ENCODE peak calls at places on chromosomes 3 and 15, in seven cellular contexts. A, M, J, W, S, H and X are unnamed samples.

GRCh38 chr15:33209575-33210519 is 15.3 kb upstream of the FMN1 start:
- DNase-seq in A (no peak), M (no peak), J (no peak), W (no peak), S (no peak), H (no peak), X (no peak)

GRCh38 chr15:75693501-75694240 is 19.0 kb downstream of the CSPG4 start:
- DNase-seq in A (peak; percentile 56), M (peak; percentile 37), J (no peak), W (no peak), S (no peak), H (no peak), X (no peak)

GRCh38 chr15:66766282-66767228 is 64.5 kb downstream of the SMAD6 start:
- DNase-seq in A (peak; percentile 56), M (no peak), J (no peak), W (no peak), S (no peak), H (peak; percentile 73), X (no peak)

GRCh38 chr15:66789029-66790025 is 87.3 kb downstream of the SMAD6 start:
- DNase-seq in A (no peak), M (peak; percentile 66), J (no peak), W (peak; percentile 80), S (no peak), H (peak; percentile 77), X (peak; percentile 49)

GRCh38 chr15:53453253-53454105 is 306.0 kb downstream of the WDR72 start:
- DNase-seq in A (no peak), M (no peak), J (no peak), W (no peak), S (no peak), H (peak; percentile 29), X (no peak)

GRCh38 chr15:45448516-45448915 is 70.2 kb upstream of the GATM start:
- DNase-seq in A (no peak), M (no peak), J (no peak), W (no peak), S (no peak), H (no peak), X (peak; percentile 17)

GRCh38 chr3:111534701-111535100 is 7.3 kb upstream of the CD96 start:
- DNase-seq in A (peak; percentile 26), M (no peak), J (no peak), W (no peak), S (no peak), H (no peak), X (peak; percentile 6)

GRCh38 chr15:60585743-60586708 is 107.1 kb upstream of the ICE2 start:
- DNase-seq in A (peak; percentile 49), M (peak; percentile 33), J (peak; percentile 83), W (no peak), S (peak; percentile 63), H (peak; percentile 75), X (peak; percentile 35)

GRCh38 chr3:193165431-193166120 is 75.4 kb upstream of the PLAAT1 start:
- DNase-seq in A (no peak), M (no peak), J (no peak), W (no peak), S (no peak), H (no peak), X (no peak)

GRCh38 chr3:57152761-57153160 is 12.4 kb downstream of the IL17RD start:
- DNase-seq in A (no peak), M (no peak), J (no peak), W (no peak), S (no peak), H (no peak), X (no peak)

GRCh38 chr15:23866832-23867231 is 179.7 kb upstream of the NDN start:
- DNase-seq in A (no peak), M (no peak), J (no peak), W (no peak), S (no peak), H (peak; percentile 31), X (no peak)

GRCh38 chr3:67863869-67864268 is 209.5 kb upstream of the SUCLG2 start:
- DNase-seq in A (no peak), M (no peak), J (no peak), W (no peak), S (no peak), H (peak; percentile 36), X (peak; percentile 43)

GRCh38 chr3:111269782-111270181 is 198.2 kb downstream of the NECTIN3 start:
- DNase-seq in A (no peak), M (no peak), J (no peak), W (no peak), S (no peak), H (no peak), X (no peak)

GRCh38 chr3:8742921-8743605 is 9.5 kb downstream of the CAV3 start:
- DNase-seq in A (peak; percentile 41), M (no peak), J (no peak), W (peak; percentile 13), S (no peak), H (peak; percentile 19), X (no peak)

GRCh38 chr3:65732060-65732933 is 306.4 kb downstream of the MAGI1 start:
- DNase-seq in A (peak; percentile 52), M (no peak), J (peak; percentile 23), W (no peak), S (no peak), H (peak; percentile 43), X (no peak)

GRCh38 chr3:154745925-154746324 is 315.9 kb upstream of the GPR149 start:
- DNase-seq in A (no peak), M (no peak), J (no peak), W (no peak), S (no peak), H (no peak), X (peak; percentile 21)

GRCh38 chr15:73295630-73296286 is 73.0 kb downstream of the HCN4 start:
- DNase-seq in A (peak; percentile 28), M (no peak), J (no peak), W (no peak), S (no peak), H (no peak), X (no peak)

GRCh38 chr3:62238431-62238830 is 134.9 kb downstream of the FEZF2 start:
- DNase-seq in A (no peak), M (no peak), J (no peak), W (no peak), S (no peak), H (no peak), X (no peak)

GRCh38 chr3:99954914-99955644 is 137.4 kb downstream of the CMSS1 start:
- DNase-seq in A (no peak), M (no peak), J (no peak), W (no peak), S (no peak), H (no peak), X (no peak)

GRCh38 chr15:78033864-78034263 is 43.6 kb downstream of the TBC1D2B start:
- DNase-seq in A (no peak), M (no peak), J (peak; percentile 76), W (no peak), S (peak; percentile 37), H (no peak), X (no peak)
- H3K27ac ChIP-seq in A (no peak overlapping the region), M (no peak overlapping the region), J (peak overlapping the region; percentile 69), W (no peak overlapping the region), S (no peak overlapping the region), H (no peak overlapping the region), X (no peak overlapping the region)

GRCh38 chr3:194224536-194224935 is 88.6 kb downstream of the HES1 start:
- DNase-seq in A (no peak), M (no peak), J (no peak), W (no peak), S (no peak), H (no peak), X (no peak)
- H3K4me3 ChIP-seq in A (no peak overlapping the region), M (no peak overlapping the region), J (no peak overlapping the region), W (no peak overlapping the region), S (no peak overlapping the region), H (no peak overlapping the region), X (no peak overlapping the region)

GRCh38 chr3:71150293-71150954 is 433.1 kb downstream of the FOXP1 start:
- DNase-seq in A (no peak), M (no peak), J (no peak), W (no peak), S (no peak), H (no peak), X (no peak)

GRCh38 chr3:71152039-71152891 is 431.3 kb downstream of the FOXP1 start:
- DNase-seq in A (no peak), M (no peak), J (no peak), W (no peak), S (no peak), H (no peak), X (no peak)

GRCh38 chr3:71154846-71155245 is 428.7 kb downstream of the FOXP1 start:
- DNase-seq in A (no peak), M (no peak), J (no peak), W (no peak), S (no peak), H (no peak), X (no peak)

GRCh38 chr3:71153753-71154152 is 429.8 kb downstream of the FOXP1 start:
- DNase-seq in A (no peak), M (no peak), J (no peak), W (no peak), S (no peak), H (no peak), X (no peak)

GRCh38 chr3:71152892-71153265 is 430.6 kb downstream of the FOXP1 start:
- DNase-seq in A (no peak), M (no peak), J (no peak), W (no peak), S (no peak), H (no peak), X (no peak)
- H3K27ac ChIP-seq in A (no peak overlapping the region), M (no peak overlapping the region), J (no peak overlapping the region), W (no peak overlapping the region), S (no peak overlapping the region), H (no peak overlapping the region), X (no peak overlapping the region)

DNA sequence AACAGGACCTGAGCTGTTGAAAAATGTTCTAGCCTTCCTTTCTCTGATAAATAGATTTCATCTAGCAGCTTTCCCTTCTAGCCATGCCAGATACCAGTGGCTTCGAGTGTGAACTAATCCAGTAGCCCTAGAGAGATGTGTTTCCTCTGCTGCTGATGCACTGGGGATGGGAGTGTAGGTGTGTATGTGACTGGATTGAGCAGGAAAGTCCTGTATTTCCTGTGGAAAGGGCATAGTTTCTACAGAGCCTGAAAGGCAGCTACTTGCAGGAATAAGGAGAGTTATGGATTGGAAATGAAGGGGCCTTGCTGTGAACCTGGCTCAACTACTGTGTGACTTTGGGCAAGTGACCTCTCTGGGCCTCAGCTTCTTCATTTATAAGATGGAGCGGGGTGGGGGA is 8.6 kb downstream of the TIMP4 start:
- DNase-seq in A (no peak), M (no peak), J (no peak), W (no peak), S (no peak), H (no peak), X (no peak)
- H3K4me3 ChIP-seq in A (no peak overlapping the region), M (no peak overlapping the region), J (no peak overlapping the region), W (no peak overlapping the region), S (no peak overlapping the region), H (no peak overlapping the region), X (no peak overlapping the region)